ENCODE peak calls at places on chromosomes 16 and 17, in six cellular contexts. M, D, Q, G, P and B are unnamed samples.

GRCh38 chr16:11163761-11164261 is 92.2 kb downstream of the SOCS1 start:
- DNase-seq in M (no peak), P (no peak), D (no peak), Q (no peak), G (no peak), B (peak; percentile 67)

GRCh38 chr16:65532218-65532617 is 410.4 kb upstream of the CDH11 start:
- DNase-seq in Q (no peak), P (no peak), G (no peak), D (no peak), M (no peak), B (no peak)

GRCh38 chr16:29825145-29826044 is 5.1 kb downstream of the MVP start:
- DNase-seq in D (peak; percentile 70), Q (peak; percentile 70), M (peak; percentile 84), G (no peak), P (no peak), B (no peak)

GRCh38 chr17:80168371-80168770 is 1.5 kb upstream of the CARD14 start:
- DNase-seq in M (no peak), P (no peak), G (no peak), Q (no peak), D (no peak), B (no peak)

GRCh38 chr17:75561927-75562603 is 25.5 kb upstream of the MYO15B start:
- DNase-seq in M (no peak), Q (peak; percentile 73), P (no peak), G (peak; percentile 46), D (no peak), B (no peak)

GRCh38 chr17:5272313-5272712 is 9.8 kb upstream of the RABEP1 start:
- DNase-seq in G (no peak), D (peak; percentile 49), P (no peak), M (no peak), Q (peak; percentile 10), B (no peak)

GRCh38 chr17:64492481-64493109 is 4.3 kb downstream of the POLG2 start:
- DNase-seq in G (no peak), D (no peak), Q (peak; percentile 70), M (no peak), P (no peak), B (no peak)

GRCh38 chr17:80743181-80743771 is 198.6 kb downstream of the RPTOR start:
- DNase-seq in P (no peak), D (peak; percentile 39), G (no peak), Q (no peak), M (no peak), B (no peak)

GRCh38 chr17:44024853-44025252 is 10.1 kb upstream of the TMEM101 start:
- DNase-seq in G (no peak), D (no peak), P (no peak), M (no peak), Q (no peak), B (no peak)

GRCh38 chr16:3158498-3159314 is 23.9 kb downstream of the ZNF213 start:
- DNase-seq in G (peak; percentile 90), Q (peak; percentile 83), M (peak; percentile 63), D (peak; percentile 93), P (peak; percentile 42), B (peak; percentile 84)

GRCh38 chr16:30982548-30983288 is 2.3 kb upstream of the HSD3B7 start:
- DNase-seq in D (peak; percentile 11), P (no peak), G (no peak), M (no peak), Q (no peak), B (no peak)

GRCh38 chr17:1186214-1186820 is 6.5 kb upstream of the ABR start:
- DNase-seq in Q (peak; percentile 74), D (peak; percentile 90), M (no peak), P (no peak), G (no peak), B (no peak)

GRCh38 chr16:9091867-9092281 is 430 bp downstream of the HAPSTR1 start:
- DNase-seq in P (no peak), D (peak; percentile 58), Q (no peak), G (peak; percentile 41), M (no peak), B (no peak)

GRCh38 chr17:80790021-80790765 is 201.4 kb upstream of the CHMP6 start:
- DNase-seq in G (no peak), D (no peak), Q (no peak), M (no peak), P (no peak), B (no peak)

GRCh38 chr16:23587726-23588125 is 8.4 kb downstream of the NDUFAB1 start:
- DNase-seq in P (no peak), Q (peak; percentile 8), M (no peak), D (no peak), G (no peak), B (no peak)

GRCh38 chr17:32266389-32267269 is 997 bp downstream of the RHBDL3 start:
- DNase-seq in Q (no peak), P (no peak), D (no peak), G (no peak), M (peak; percentile 78), B (peak; percentile 79)

GRCh38 chr17:55756689-55757088 is 5.8 kb downstream of the PCTP start:
- DNase-seq in Q (no peak), D (no peak), P (no peak), M (no peak), G (no peak), B (no peak)

DNA sequence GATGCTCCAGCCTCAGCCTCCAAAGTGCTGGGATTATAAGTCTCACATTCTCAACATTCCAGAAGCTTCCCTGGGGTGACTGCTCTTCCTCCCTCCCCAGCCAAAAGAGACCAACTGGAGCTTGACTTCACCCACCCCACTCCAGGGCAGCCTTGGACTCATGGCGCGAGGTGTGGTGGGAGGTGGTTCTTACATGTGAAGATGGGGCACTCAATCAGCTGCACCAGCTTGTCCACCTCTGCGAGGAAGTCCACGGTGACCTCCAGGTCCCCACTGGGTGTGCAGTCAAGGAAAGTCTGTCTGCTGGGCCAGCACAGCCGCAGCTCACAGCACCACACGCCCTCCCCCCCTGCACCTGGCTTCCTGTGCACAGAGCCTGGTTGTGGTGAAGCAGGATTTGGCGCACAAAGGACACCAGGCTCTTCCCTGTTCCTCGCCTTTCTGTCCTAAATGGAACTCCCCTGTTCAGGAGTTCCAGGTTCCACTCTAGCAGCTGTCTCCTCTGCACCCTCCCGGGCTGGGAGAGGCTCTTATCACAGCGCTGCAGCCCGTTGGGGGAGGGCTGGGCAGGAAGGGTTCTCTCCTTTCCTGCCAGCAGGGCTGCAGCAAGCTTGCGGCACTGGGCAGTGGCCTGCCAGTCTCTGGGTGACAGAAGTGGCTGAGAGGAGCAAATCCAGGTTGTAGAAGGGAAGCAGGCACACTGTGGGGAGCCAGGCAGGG is 9.7 kb upstream of the MTSS2 start:
- DNase-seq in P (no peak), M (no peak), G (peak; percentile 73), Q (peak; percentile 30), D (no peak), B (no peak)
- TF ChIP-seq CTCF in P (peak; percentile 4), M (no peak), G (no peak), Q (no peak), D (no peak), B (no peak)

GRCh38 chr16:88811850-88812736 is at the start of gene APRT:
- DNase-seq in D (peak; percentile 91), G (peak; percentile 96), P (peak; percentile 55), M (peak; percentile 99), Q (peak; percentile 88), B (peak; percentile 99)
- TF ChIP-seq CTCF in D (no peak), G (no peak), P (no peak), M (no peak), Q (no peak), B (no peak)

GRCh38 chr17:7559307-7560171 is 989 bp downstream of the TNFSF13 start:
- DNase-seq in M (no peak), G (peak; percentile 79), P (no peak), D (no peak), Q (no peak), B (no peak)

GRCh38 chr17:7561028-7561575 is 617 bp upstream of the SENP3 start:
- DNase-seq in D (peak; percentile 87), M (peak; percentile 92), G (peak; percentile 96), Q (peak; percentile 84), P (no peak), B (peak; percentile 91)

GRCh38 chr17:7561589-7562207 is at the start of gene SENP3:
- DNase-seq in Q (peak; percentile 83), D (peak; percentile 84), M (peak; percentile 93), G (peak; percentile 92), P (no peak), B (peak; percentile 95)

GRCh38 chr17:7558544-7559306 is at the start of gene TNFSF13:
- DNase-seq in D (no peak), Q (no peak), M (no peak), G (peak; percentile 73), P (no peak), B (no peak)

GRCh38 chr17:7560172-7561027 is 1.3 kb upstream of the SENP3 start:
- DNase-seq in M (peak; percentile 86), P (no peak), G (peak; percentile 81), Q (peak; percentile 56), D (peak; percentile 70), B (peak; percentile 82)
- TF ChIP-seq CTCF in M (peak; percentile 71), P (peak; percentile 85), G (peak; percentile 38), Q (no peak), D (peak; percentile 86), B (peak; percentile 47)

GRCh38 chr16:56331915-56332314 is 93.4 kb downstream of the AMFR start:
- DNase-seq in P (no peak), M (no peak), D (no peak), G (no peak), Q (no peak), B (no peak)

GRCh38 chr16:56334761-56335160 is 90.6 kb downstream of the AMFR start:
- DNase-seq in M (no peak), Q (no peak), P (no peak), G (no peak), D (peak; percentile 79), B (no peak)

GRCh38 chr16:56330476-56330875 is 94.9 kb downstream of the AMFR start:
- DNase-seq in M (no peak), D (no peak), P (no peak), Q (peak; percentile 64), G (no peak), B (no peak)

GRCh38 chr16:56331399-56331798 is 93.9 kb downstream of the AMFR start:
- DNase-seq in D (no peak), G (no peak), Q (no peak), M (no peak), P (no peak), B (no peak)

GRCh38 chr16:56332464-56333079 is 92.8 kb downstream of the AMFR start:
- DNase-seq in G (peak; percentile 68), D (peak; percentile 54), Q (peak; percentile 69), M (peak; percentile 62), P (no peak), B (peak; percentile 79)
- TF ChIP-seq CTCF in G (no peak), D (peak; percentile 7), Q (peak; percentile 62), M (no peak), P (peak; percentile 63), B (peak; percentile 46)

DNA sequence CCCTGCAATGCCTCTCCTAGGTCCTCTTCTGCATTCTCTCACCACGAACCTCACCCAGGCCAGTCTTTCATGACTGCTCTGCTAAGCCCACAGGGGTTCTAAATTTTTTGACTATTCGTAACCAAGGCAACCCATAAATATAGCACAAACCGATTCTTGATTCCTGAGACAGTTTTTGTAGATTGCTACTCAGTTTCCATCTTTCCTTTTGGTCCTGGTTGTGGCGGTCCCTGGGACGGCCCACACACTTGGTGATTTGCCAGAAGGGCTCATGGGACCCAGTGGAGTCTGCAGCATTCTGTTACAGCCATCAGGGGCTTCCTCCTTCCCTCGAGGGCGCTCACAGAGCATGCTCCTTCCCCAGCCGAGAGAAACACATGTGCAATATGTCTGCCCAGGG is 23.4 kb upstream of the MGAT5B start:
- DNase-seq in P (no peak), D (no peak), Q (no peak), M (no peak), G (no peak), B (no peak)
- TF ChIP-seq CTCF in P (no peak), D (no peak), Q (no peak), M (no peak), G (no peak), B (no peak)